ENCODE peak calls at places on chromosomes 16 and 17, in eight cellular contexts. B is skeletal muscle cell; T is bronchial epithelial cell; U is left ventricle myocardium inferior; R is fibroblast of pulmonary artery; M is spleen; I is stimulated activated naive B cell treated with anti-CD40 and anti-IgM and Interleukin-4, amounts not matched to agents 10 μg/mL and 1 μg/mL and 100 μg/mL, for 72 hours; Y is sciatic nerve. K is an unnamed sample.
A peak's percentile ranks its signal among the peaks of the same experiment; 100 is the strongest.

GRCh38 chr17:75124041-75124818 is 7.3 kb downstream of the NT5C start:
- DNase-seq in B (no peak), T (peak; percentile 97), U (peak; percentile 52), R (peak; percentile 72), M (peak; percentile 88), I (no peak), Y (no peak), K (no peak)

GRCh38 chr17:82457071-82457789 is 1.3 kb upstream of the NARF start:
- DNase-seq in B (no peak), T (no peak), U (no peak), R (peak; percentile 39), M (no peak), I (no peak), Y (no peak), K (no peak)

GRCh38 chr16:3643095-3643730 is 11.3 kb upstream of the DNASE1 start:
- DNase-seq in B (no peak), T (no peak), U (no peak), R (no peak), M (peak; percentile 39), I (no peak), Y (no peak), K (peak; percentile 68)

GRCh38 chr17:43905985-43906852 is 1.1 kb downstream of the MPP2 start:
- DNase-seq in B (no peak), T (no peak), U (peak; percentile 73), R (peak; percentile 49), M (no peak), I (no peak), Y (peak; percentile 84), K (no peak)

GRCh38 chr17:81902023-81902652 is at the start of gene NPB:
- DNase-seq in B (no peak), T (no peak), U (no peak), R (no peak), M (no peak), I (no peak), Y (no peak), K (no peak)

GRCh38 chr16:88558457-88559442 is 11.5 kb upstream of the ZC3H18 start:
- DNase-seq in B (no peak), T (peak; percentile 15), U (peak; percentile 83), R (peak; percentile 86), M (peak; percentile 84), I (no peak), Y (peak; percentile 79), K (no peak)

GRCh38 chr16:56199164-56199563 is 7.9 kb downstream of the GNAO1 start:
- DNase-seq in B (no peak), T (no peak), U (no peak), R (no peak), M (no peak), I (no peak), Y (no peak), K (no peak)

GRCh38 chr17:64005734-64006167 is 7.6 kb downstream of the PRR29 start:
- DNase-seq in B (no peak), T (no peak), U (no peak), R (no peak), M (peak; percentile 74), I (no peak), Y (peak; percentile 58), K (peak; percentile 85)

GRCh38 chr16:2983706-2984136 is 3.5 kb upstream of the PKMYT1 start:
- DNase-seq in B (no peak), T (peak; percentile 67), U (peak; percentile 81), R (peak; percentile 67), M (peak; percentile 93), I (peak; percentile 37), Y (peak; percentile 86), K (peak; percentile 95)

GRCh38 chr16:9557266-9557665 is 465.8 kb downstream of the HAPSTR1 start:
- DNase-seq in B (no peak), T (no peak), U (no peak), R (no peak), M (no peak), I (no peak), Y (no peak), K (no peak)

GRCh38 chr17:48439875-48440505 is 10.0 kb upstream of the SKAP1 start:
- DNase-seq in B (no peak), T (no peak), U (no peak), R (no peak), M (no peak), I (no peak), Y (no peak), K (no peak)

GRCh38 chr17:7838291-7839075 is 4.5 kb downstream of the KDM6B start:
- DNase-seq in B (no peak), T (no peak), U (no peak), R (peak; percentile 86), M (peak; percentile 79), I (no peak), Y (no peak), K (peak; percentile 62)

GRCh38 chr16:88815901-88816589 is 4.3 kb upstream of the APRT start:
- DNase-seq in B (no peak), T (no peak), U (no peak), R (no peak), M (peak; percentile 87), I (peak; percentile 49), Y (no peak), K (no peak)

GRCh38 chr17:75271233-75271954 is 363 bp upstream of the MIF4GD start:
- DNase-seq in B (no peak), T (peak; percentile 29), U (peak; percentile 85), R (peak; percentile 65), M (peak; percentile 98), I (peak; percentile 85), Y (peak; percentile 85), K (peak; percentile 95)

GRCh38 chr17:2986925-2987324 is 76.5 kb downstream of the OR1D5 start:
- DNase-seq in B (no peak), T (no peak), U (no peak), R (no peak), M (no peak), I (no peak), Y (no peak), K (no peak)

GRCh38 chr16:48057085-48057484 is 98.7 kb downstream of the ABCC12 start:
- DNase-seq in B (no peak), T (no peak), U (no peak), R (no peak), M (no peak), I (no peak), Y (no peak), K (no peak)

GRCh38 chr16:56775162-56775561 is 45.2 kb downstream of the NUP93 start:
- DNase-seq in B (no peak), T (no peak), U (no peak), R (no peak), M (no peak), I (no peak), Y (no peak), K (no peak)

GRCh38 chr17:79923974-79924638 is 84.9 kb upstream of the CBX4 start:
- DNase-seq in B (no peak), T (no peak), U (no peak), R (peak; percentile 34), M (no peak), I (no peak), Y (no peak), K (no peak)

GRCh38 chr16:13402601-13403000 is 501.2 kb downstream of the SHISA9 start:
- DNase-seq in B (no peak), T (no peak), U (no peak), R (no peak), M (no peak), I (no peak), Y (no peak), K (no peak)

GRCh38 chr16:69711115-69711740 is 15.1 kb downstream of the NQO1 start:
- DNase-seq in B (peak; percentile 67), T (peak; percentile 98), U (no peak), R (peak; percentile 83), M (no peak), I (no peak), Y (no peak), K (no peak)

GRCh38 chr16:31874354-31875111 is 926 bp downstream of the ZNF267 start:
- DNase-seq in B (no peak), T (peak; percentile 80), U (no peak), R (peak; percentile 50), M (no peak), I (peak; percentile 79), Y (no peak), K (no peak)

GRCh38 chr17:65185060-65185459 is 47.9 kb downstream of the RGS9 start:
- DNase-seq in B (no peak), T (no peak), U (no peak), R (no peak), M (no peak), I (no peak), Y (no peak), K (no peak)

GRCh38 chr16:69112285-69113129 is 7.1 kb downstream of the HAS3 start:
- DNase-seq in B (no peak), T (no peak), U (peak; percentile 42), R (peak; percentile 52), M (peak; percentile 78), I (no peak), Y (peak; percentile 67), K (peak; percentile 90)

GRCh38 chr17:48614904-48615211 is 234 bp downstream of the HOXB8 start:
- DNase-seq in B (no peak), T (no peak), U (no peak), R (no peak), M (no peak), I (no peak), Y (no peak), K (no peak)

GRCh38 chr17:38320482-38320881 is 23.3 kb downstream of the GPR179 start:
- DNase-seq in B (no peak), T (peak; percentile 80), U (no peak), R (no peak), M (peak; percentile 52), I (no peak), Y (no peak), K (no peak)

GRCh38 chr17:61400058-61400785 is 579 bp downstream of the TBX2 start:
- DNase-seq in B (no peak), T (no peak), U (no peak), R (peak; percentile 54), M (no peak), I (no peak), Y (peak; percentile 64), K (no peak)

GRCh38 chr17:76714822-76715461 is 4.2 kb upstream of the MXRA7 start:
- DNase-seq in B (no peak), T (no peak), U (peak; percentile 72), R (peak; percentile 70), M (peak; percentile 89), I (peak; percentile 32), Y (peak; percentile 91), K (no peak)

GRCh38 chr17:76909971-76910760 is 42.0 kb downstream of the MGAT5B start:
- DNase-seq in B (no peak), T (peak; percentile 36), U (peak; percentile 44), R (peak; percentile 57), M (no peak), I (no peak), Y (no peak), K (no peak)

GRCh38 chr16:87074635-87075318 is 242.4 kb downstream of the C16orf95 start:
- DNase-seq in B (no peak), T (no peak), U (no peak), R (no peak), M (no peak), I (no peak), Y (no peak), K (no peak)

GRCh38 chr16:57315401-57315800 is 30.9 kb upstream of the PLLP start:
- DNase-seq in B (no peak), T (no peak), U (no peak), R (no peak), M (peak; percentile 21), I (no peak), Y (no peak), K (peak; percentile 72)

GRCh38 chr17:60840456-60840855 is 162.8 kb downstream of the BCAS3 start:
- DNase-seq in B (no peak), T (no peak), U (no peak), R (no peak), M (no peak), I (no peak), Y (no peak), K (no peak)

GRCh38 chr16:82368041-82368440 is 198.0 kb upstream of the MPHOSPH6 start:
- DNase-seq in B (no peak), T (peak; percentile 30), U (peak; percentile 50), R (peak; percentile 26), M (no peak), I (no peak), Y (no peak), K (no peak)

GRCh38 chr17:60231234-60231633 is 81.5 kb downstream of the CA4 start:
- DNase-seq in B (no peak), T (peak; percentile 19), U (no peak), R (peak; percentile 60), M (no peak), I (no peak), Y (no peak), K (no peak)

GRCh38 chr17:34241062-34241461 is 14.0 kb upstream of the CCL2 start:
- DNase-seq in B (no peak), T (no peak), U (peak; percentile 87), R (peak; percentile 55), M (peak; percentile 77), I (no peak), Y (peak; percentile 85), K (no peak)